ENCODE peak calls at places on chromosomes 11 and 22, in seven cellular contexts. J, W, C, O, U, S and X are unnamed samples.

GRCh38 chr11:27319065-27319464 is 44.0 kb downstream of the CCDC34 start:
- DNase-seq in S (no peak), U (no peak), C (peak; percentile 72), J (no peak), W (peak; percentile 89), O (no peak), X (no peak)

GRCh38 chr22:46364341-46365165 is 29.0 kb downstream of the TRMU start:
- DNase-seq in S (no peak), W (no peak), O (no peak), U (no peak), J (peak; percentile 80), C (no peak), X (no peak)

GRCh38 chr11:66277475-66278391 is at the start of gene CNIH2:
- DNase-seq in C (no peak), U (peak; percentile 32), W (no peak), O (peak; percentile 58), J (peak; percentile 69), S (no peak), X (no peak)

GRCh38 chr11:67071420-67072284 is 15.0 kb downstream of the RHOD start:
- DNase-seq in S (peak; percentile 80), O (peak; percentile 62), C (peak; percentile 55), J (peak; percentile 59), W (peak; percentile 64), U (peak; percentile 65), X (peak; percentile 54)

GRCh38 chr11:60169264-60169915 is 13.5 kb downstream of the MS4A6A start:
- DNase-seq in J (no peak), W (peak; percentile 11), O (no peak), U (no peak), C (no peak), S (no peak), X (no peak)

GRCh38 chr22:49936018-49936972 is 17.9 kb downstream of the CRELD2 start:
- DNase-seq in O (peak; percentile 94), S (peak; percentile 95), W (peak; percentile 77), J (peak; percentile 81), C (peak; percentile 86), U (peak; percentile 86), X (peak; percentile 36)

GRCh38 chr11:47270331-47271271 is 668 bp downstream of the MADD start:
- DNase-seq in C (peak; percentile 72), U (peak; percentile 17), W (peak; percentile 64), S (no peak), J (peak; percentile 42), O (peak; percentile 54), X (peak; percentile 46)

GRCh38 chr11:134068829-134069425 is at the start of gene JAM3:
- DNase-seq in C (peak; percentile 90), S (peak; percentile 97), J (peak; percentile 99), W (peak; percentile 92), O (peak; percentile 98), U (peak; percentile 98), X (peak; percentile 37)

GRCh38 chr11:80798189-80798588 is 1357.4 kb upstream of the TENM4 start:
- DNase-seq in O (no peak), C (no peak), U (no peak), W (no peak), J (no peak), S (no peak), X (no peak)

GRCh38 chr11:23555085-23555484 is 694.8 kb upstream of the CCDC179 start:
- DNase-seq in O (no peak), S (no peak), W (peak; percentile 79), U (no peak), J (no peak), C (peak; percentile 76), X (peak; percentile 5)

GRCh38 chr22:35575116-35575748 is 34.6 kb downstream of the RASD2 start:
- DNase-seq in C (no peak), W (no peak), O (no peak), S (no peak), U (no peak), J (no peak), X (no peak)

GRCh38 chr11:134098566-134099184 is 29.8 kb downstream of the JAM3 start:
- DNase-seq in W (no peak), J (no peak), U (no peak), O (peak; percentile 4), S (no peak), C (no peak), X (no peak)

GRCh38 chr22:32531955-32532818 is 57.6 kb downstream of the FBXO7 start:
- DNase-seq in C (peak; percentile 93), W (peak; percentile 95), U (no peak), O (no peak), J (peak; percentile 79), S (peak; percentile 89), X (peak; percentile 94)

GRCh38 chr22:41191467-41191866 is 13.6 kb upstream of the L3MBTL2 start:
- DNase-seq in U (no peak), C (no peak), J (no peak), O (no peak), W (no peak), S (no peak), X (no peak)

GRCh38 chr11:10861047-10861446 is 3.2 kb upstream of the ZBED5 start:
- DNase-seq in J (no peak), U (no peak), C (no peak), S (no peak), O (no peak), W (no peak), X (no peak)

GRCh38 chr11:121435796-121436511 is 16.2 kb upstream of the SORL1 start:
- DNase-seq in S (no peak), J (no peak), W (no peak), U (no peak), C (no peak), O (no peak), X (no peak)

GRCh38 chr11:121429556-121429955 is 22.6 kb upstream of the SORL1 start:
- DNase-seq in U (no peak), C (no peak), S (no peak), J (no peak), O (no peak), W (no peak), X (no peak)

GRCh38 chr11:121435132-121435531 is 17.0 kb upstream of the SORL1 start:
- DNase-seq in O (no peak), S (no peak), C (no peak), W (no peak), J (no peak), U (no peak), X (no peak)

GRCh38 chr11:121437018-121437685 is 15.0 kb upstream of the SORL1 start:
- DNase-seq in J (no peak), S (no peak), O (no peak), U (no peak), C (peak; percentile 12), W (peak; percentile 28), X (no peak)

GRCh38 chr11:121431820-121432526 is 20.1 kb upstream of the SORL1 start:
- DNase-seq in O (no peak), C (no peak), S (no peak), U (no peak), W (no peak), J (no peak), X (no peak)
- H3K4me1 ChIP-seq in O (peaks cover 24% of the 10 kb centered on the region), C (no peaks in the 10 kb centered on the region), S (no peaks in the 10 kb centered on the region), U (no peaks in the 10 kb centered on the region), W (no peaks in the 10 kb centered on the region), J (no peaks in the 10 kb centered on the region), X (no peaks in the 10 kb centered on the region)

GRCh38 chr22:30423959-30424380 is 1.6 kb upstream of the MTFP1 start:
- DNase-seq in S (peak; percentile 99), J (peak; percentile 99), U (peak; percentile 94), C (peak; percentile 100), O (peak; percentile 99), W (peak; percentile 99), X (peak; percentile 98)

GRCh38 chr22:30421695-30422480 is 3.7 kb upstream of the MTFP1 start:
- DNase-seq in O (no peak), J (no peak), W (no peak), U (no peak), S (no peak), C (no peak), X (peak; percentile 15)

GRCh38 chr22:30423296-30423958 is 2.1 kb upstream of the MTFP1 start:
- DNase-seq in S (peak; percentile 83), W (no peak), C (no peak), U (no peak), J (peak; percentile 30), O (no peak), X (no peak)

GRCh38 chr22:30422481-30423295 is 2.9 kb upstream of the MTFP1 start:
- DNase-seq in S (peak; percentile 91), W (peak; percentile 98), U (no peak), J (peak; percentile 27), C (peak; percentile 95), O (no peak), X (peak; percentile 93)

GRCh38 chr22:30420401-30421178 is 5.0 kb upstream of the MTFP1 start:
- DNase-seq in S (no peak), U (no peak), O (no peak), J (no peak), C (peak; percentile 90), W (peak; percentile 96), X (peak; percentile 82)
- H3K4me3 ChIP-seq in S (no peak overlapping the region), U (no peak overlapping the region), O (no peak overlapping the region), J (no peak overlapping the region), C (no peak overlapping the region), W (no peak overlapping the region), X (no peak overlapping the region)

GRCh38 chr11:120566176-120566575 is 54.6 kb downstream of the GRIK4 start:
- DNase-seq in C (peak; percentile 54), W (peak; percentile 75), U (no peak), S (no peak), O (no peak), J (no peak), X (no peak)

GRCh38 chr11:120562806-120563425 is 51.4 kb downstream of the GRIK4 start:
- DNase-seq in C (no peak), U (no peak), J (no peak), W (peak; percentile 20), O (no peak), S (peak; percentile 46), X (no peak)

GRCh38 chr11:120565436-120566155 is 54.0 kb downstream of the GRIK4 start:
- DNase-seq in U (no peak), J (no peak), O (no peak), S (peak; percentile 32), W (peak; percentile 62), C (no peak), X (no peak)

GRCh38 chr11:120564573-120565301 is 53.2 kb downstream of the GRIK4 start:
- DNase-seq in O (no peak), J (peak; percentile 81), S (peak; percentile 71), W (peak; percentile 72), U (no peak), C (peak; percentile 75), X (no peak)

GRCh38 chr11:120563698-120564572 is 52.4 kb downstream of the GRIK4 start:
- DNase-seq in S (peak; percentile 69), J (peak; percentile 54), U (no peak), C (no peak), W (peak; percentile 39), O (no peak), X (no peak)
- H3K27me3 ChIP-seq in S (peaks cover 27% of the 10 kb centered on the region), J (no peaks in the 10 kb centered on the region), U (no peaks in the 10 kb centered on the region), C (peaks cover 4% of the 10 kb centered on the region), W (no peaks in the 10 kb centered on the region), O (peaks cover 10% of the 10 kb centered on the region), X (no peaks in the 10 kb centered on the region)

DNA sequence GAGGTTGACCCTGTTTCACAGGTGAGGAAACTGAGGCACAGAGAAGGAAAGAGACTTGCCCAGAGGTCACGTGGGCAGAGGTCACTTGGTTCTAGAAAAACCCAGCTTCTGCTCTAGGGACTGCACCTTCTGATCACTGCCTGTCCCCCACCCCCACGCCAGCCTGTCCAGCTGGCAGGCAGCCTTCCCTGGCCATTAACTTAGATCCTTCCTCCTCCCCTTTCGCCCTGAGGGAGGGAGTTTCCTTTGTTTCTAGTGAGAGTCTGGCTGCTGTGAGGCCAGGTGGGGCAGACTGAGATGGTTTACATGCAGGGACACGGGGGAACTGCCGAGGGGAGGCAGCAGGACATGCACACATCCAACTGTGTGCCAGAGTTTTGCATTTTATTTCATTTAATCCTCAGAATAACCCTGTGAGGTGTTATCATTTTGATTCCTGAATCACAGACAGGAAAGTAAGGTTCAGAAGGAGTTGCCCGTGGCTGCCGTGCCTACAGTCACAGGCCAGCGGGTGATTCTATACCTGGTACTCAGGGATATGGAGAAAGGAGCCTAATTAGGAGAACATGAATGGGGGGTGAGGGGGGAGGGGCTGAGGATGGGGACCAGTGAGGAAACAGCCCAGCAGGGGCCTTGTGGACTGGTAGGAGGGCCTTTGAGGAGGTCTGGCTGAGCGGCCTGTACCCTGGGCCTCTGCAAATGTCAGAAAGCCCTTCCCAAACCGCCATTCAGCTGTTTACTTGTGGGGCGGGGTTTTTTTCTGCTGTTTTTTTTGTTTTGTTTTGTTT is 3.4 kb downstream of the FAM83F start:
- DNase-seq in U (no peak), O (no peak), S (no peak), J (peak; percentile 81), C (peak; percentile 36), W (peak; percentile 47), X (peak; percentile 10)
- H3K4me1 ChIP-seq in U (peaks cover 14% of the 10 kb centered on the region), O (peaks cover 11% of the 10 kb centered on the region), S (no peaks in the 10 kb centered on the region), J (peaks cover 16% of the 10 kb centered on the region), C (peaks cover 4% of the 10 kb centered on the region), W (no peaks in the 10 kb centered on the region), X (no peaks in the 10 kb centered on the region)